ENCODE peak calls at places on chromosomes 13 and 19, in six cellular contexts. One of them, this sample, is unnamed.

GRCh38 chr19:17352608-17353280 is 15.4 kb downstream of the GTPBP3 start:
- DNase-seq in body of pancreas: no peak
- DNase-seq in astrocyte of the cerebellum: no peak
- DNase-seq in progenitor cell of endocrine pancreas: no peak
- DNase-seq in WERI-Rb-1: no peak
- DNase-seq in lower leg skin: no peak
- DNase-seq in this sample: no peak

GRCh38 chr19:45437328-45437727 is 13.6 kb upstream of the ERCC1 start:
- DNase-seq in body of pancreas: no peak
- DNase-seq in astrocyte of the cerebellum: no peak
- DNase-seq in progenitor cell of endocrine pancreas: no peak
- DNase-seq in WERI-Rb-1: no peak
- DNase-seq in lower leg skin: no peak
- DNase-seq in this sample: no peak

GRCh38 chr19:46618670-46619231 is 6.1 kb downstream of the PTGIR start:
- DNase-seq in body of pancreas: peak
- DNase-seq in astrocyte of the cerebellum: no peak
- DNase-seq in progenitor cell of endocrine pancreas: no peak
- DNase-seq in WERI-Rb-1: peak
- DNase-seq in lower leg skin: no peak
- DNase-seq in this sample: no peak

GRCh38 chr13:113731192-113732175 is 27.5 kb upstream of the TMEM255B start:
- DNase-seq in body of pancreas: no peak
- DNase-seq in astrocyte of the cerebellum: no peak
- DNase-seq in progenitor cell of endocrine pancreas: no peak
- DNase-seq in WERI-Rb-1: no peak
- DNase-seq in lower leg skin: no peak
- DNase-seq in this sample: no peak

GRCh38 chr19:46932346-46932745 is 71.5 kb downstream of the ARHGAP35 start:
- DNase-seq in body of pancreas: no peak
- DNase-seq in astrocyte of the cerebellum: no peak
- DNase-seq in progenitor cell of endocrine pancreas: no peak
- DNase-seq in WERI-Rb-1: no peak
- DNase-seq in lower leg skin: peak
- DNase-seq in this sample: no peak

GRCh38 chr13:75368167-75368566 is 113.8 kb downstream of the TBC1D4 start:
- DNase-seq in body of pancreas: no peak
- DNase-seq in astrocyte of the cerebellum: peak
- DNase-seq in progenitor cell of endocrine pancreas: no peak
- DNase-seq in WERI-Rb-1: no peak
- DNase-seq in lower leg skin: no peak
- DNase-seq in this sample: no peak

GRCh38 chr19:33214621-33215020 is 11.0 kb downstream of the SLC7A10 start:
- DNase-seq in body of pancreas: no peak
- DNase-seq in astrocyte of the cerebellum: no peak
- DNase-seq in progenitor cell of endocrine pancreas: no peak
- DNase-seq in WERI-Rb-1: peak
- DNase-seq in lower leg skin: no peak
- DNase-seq in this sample: no peak

GRCh38 chr13:112981361-112981905 is 12.4 kb downstream of the MCF2L start:
- DNase-seq in body of pancreas: no peak
- DNase-seq in astrocyte of the cerebellum: no peak
- DNase-seq in progenitor cell of endocrine pancreas: no peak
- DNase-seq in WERI-Rb-1: no peak
- DNase-seq in lower leg skin: no peak
- DNase-seq in this sample: no peak

GRCh38 chr13:100608906-100609305 is 20.3 kb upstream of the GGACT start:
- DNase-seq in body of pancreas: no peak
- DNase-seq in astrocyte of the cerebellum: no peak
- DNase-seq in progenitor cell of endocrine pancreas: no peak
- DNase-seq in WERI-Rb-1: no peak
- DNase-seq in lower leg skin: no peak
- DNase-seq in this sample: no peak

GRCh38 chr19:41255171-41255570 is 9.0 kb upstream of the HNRNPUL1 start:
- DNase-seq in body of pancreas: no peak
- DNase-seq in astrocyte of the cerebellum: no peak
- DNase-seq in progenitor cell of endocrine pancreas: no peak
- DNase-seq in WERI-Rb-1: no peak
- DNase-seq in lower leg skin: no peak
- DNase-seq in this sample: no peak

GRCh38 chr13:79423801-79424642 is 18.0 kb upstream of the RBM26 start:
- DNase-seq in body of pancreas: peak
- DNase-seq in astrocyte of the cerebellum: peak
- DNase-seq in progenitor cell of endocrine pancreas: no peak
- DNase-seq in WERI-Rb-1: no peak
- DNase-seq in lower leg skin: no peak
- DNase-seq in this sample: no peak

GRCh38 chr19:48064509-48064908 is 20.6 kb upstream of the CABP5 start:
- DNase-seq in body of pancreas: no peak
- DNase-seq in astrocyte of the cerebellum: no peak
- DNase-seq in progenitor cell of endocrine pancreas: no peak
- DNase-seq in WERI-Rb-1: no peak
- DNase-seq in lower leg skin: no peak
- DNase-seq in this sample: no peak

GRCh38 chr13:77378662-77379061 is 51.8 kb upstream of the MYCBP2 start:
- DNase-seq in body of pancreas: no peak
- DNase-seq in astrocyte of the cerebellum: no peak
- DNase-seq in progenitor cell of endocrine pancreas: no peak
- DNase-seq in WERI-Rb-1: no peak
- DNase-seq in lower leg skin: no peak
- DNase-seq in this sample: no peak

GRCh38 chr13:92317066-92317465 is 909.5 kb upstream of the GPC6 start:
- DNase-seq in body of pancreas: no peak
- DNase-seq in astrocyte of the cerebellum: peak
- DNase-seq in progenitor cell of endocrine pancreas: no peak
- DNase-seq in WERI-Rb-1: no peak
- DNase-seq in lower leg skin: no peak
- DNase-seq in this sample: no peak

GRCh38 chr13:111359237-111359915 is 38.9 kb downstream of the TEX29 start:
- DNase-seq in body of pancreas: no peak
- DNase-seq in astrocyte of the cerebellum: no peak
- DNase-seq in progenitor cell of endocrine pancreas: no peak
- DNase-seq in WERI-Rb-1: no peak
- DNase-seq in lower leg skin: peak
- DNase-seq in this sample: no peak

GRCh38 chr13:113651511-113652403 is 6.2 kb downstream of the ATP4B start:
- DNase-seq in body of pancreas: no peak
- DNase-seq in astrocyte of the cerebellum: no peak
- DNase-seq in progenitor cell of endocrine pancreas: no peak
- DNase-seq in WERI-Rb-1: peak
- DNase-seq in lower leg skin: peak
- DNase-seq in this sample: peak

GRCh38 chr19:3821857-3822364 is 35.7 kb upstream of the MATK start:
- DNase-seq in body of pancreas: peak
- DNase-seq in astrocyte of the cerebellum: no peak
- DNase-seq in progenitor cell of endocrine pancreas: peak
- DNase-seq in WERI-Rb-1: peak
- DNase-seq in lower leg skin: peak
- DNase-seq in this sample: peak

GRCh38 chr13:104256701-104257100 is 1190.5 kb upstream of the SLC10A2 start:
- DNase-seq in body of pancreas: no peak
- DNase-seq in astrocyte of the cerebellum: no peak
- DNase-seq in progenitor cell of endocrine pancreas: no peak
- DNase-seq in WERI-Rb-1: no peak
- DNase-seq in lower leg skin: no peak
- DNase-seq in this sample: no peak

GRCh38 chr13:75789451-75790197 is 153.5 kb downstream of the LMO7 start:
- DNase-seq in body of pancreas: no peak
- DNase-seq in astrocyte of the cerebellum: no peak
- DNase-seq in progenitor cell of endocrine pancreas: no peak
- DNase-seq in WERI-Rb-1: no peak
- DNase-seq in lower leg skin: no peak
- DNase-seq in this sample: no peak

GRCh38 chr13:22107549-22107948 is 436.7 kb downstream of the FGF9 start:
- DNase-seq in body of pancreas: peak
- DNase-seq in astrocyte of the cerebellum: no peak
- DNase-seq in progenitor cell of endocrine pancreas: no peak
- DNase-seq in WERI-Rb-1: no peak
- DNase-seq in lower leg skin: no peak
- DNase-seq in this sample: no peak

GRCh38 chr19:15252398-15253018 is 20.3 kb upstream of the EPHX3 start:
- DNase-seq in body of pancreas: no peak
- DNase-seq in astrocyte of the cerebellum: no peak
- DNase-seq in progenitor cell of endocrine pancreas: no peak
- DNase-seq in WERI-Rb-1: peak
- DNase-seq in lower leg skin: no peak
- DNase-seq in this sample: peak

GRCh38 chr19:47107201-47107952 is 6.2 kb downstream of the ZC3H4 start:
- DNase-seq in body of pancreas: peak
- DNase-seq in astrocyte of the cerebellum: no peak
- DNase-seq in progenitor cell of endocrine pancreas: no peak
- DNase-seq in WERI-Rb-1: no peak
- DNase-seq in lower leg skin: no peak
- DNase-seq in this sample: no peak

GRCh38 chr19:45448887-45449299 is 18.9 kb upstream of the FOSB start:
- DNase-seq in body of pancreas: no peak
- DNase-seq in astrocyte of the cerebellum: no peak
- DNase-seq in progenitor cell of endocrine pancreas: no peak
- DNase-seq in WERI-Rb-1: no peak
- DNase-seq in lower leg skin: no peak
- DNase-seq in this sample: no peak

GRCh38 chr19:8655340-8655709 is 24.9 kb downstream of the NFILZ start:
- DNase-seq in body of pancreas: no peak
- DNase-seq in astrocyte of the cerebellum: no peak
- DNase-seq in progenitor cell of endocrine pancreas: no peak
- DNase-seq in WERI-Rb-1: no peak
- DNase-seq in lower leg skin: no peak
- DNase-seq in this sample: no peak

GRCh38 chr13:72959643-72960042 is 99.2 kb upstream of the KLF5 start:
- DNase-seq in body of pancreas: no peak
- DNase-seq in astrocyte of the cerebellum: no peak
- DNase-seq in progenitor cell of endocrine pancreas: no peak
- DNase-seq in WERI-Rb-1: no peak
- DNase-seq in lower leg skin: no peak
- DNase-seq in this sample: no peak

GRCh38 chr13:92483894-92484293 is 742.7 kb upstream of the GPC6 start:
- DNase-seq in body of pancreas: no peak
- DNase-seq in astrocyte of the cerebellum: no peak
- DNase-seq in progenitor cell of endocrine pancreas: no peak
- DNase-seq in WERI-Rb-1: no peak
- DNase-seq in lower leg skin: no peak
- DNase-seq in this sample: no peak

GRCh38 chr13:97945792-97946419 is 7.6 kb upstream of the IPO5 start:
- DNase-seq in body of pancreas: no peak
- DNase-seq in astrocyte of the cerebellum: no peak
- DNase-seq in progenitor cell of endocrine pancreas: no peak
- DNase-seq in WERI-Rb-1: no peak
- DNase-seq in lower leg skin: peak
- DNase-seq in this sample: no peak

GRCh38 chr19:49799798-49800376 is 13.2 kb downstream of the FUZ start:
- DNase-seq in body of pancreas: no peak
- DNase-seq in astrocyte of the cerebellum: no peak
- DNase-seq in progenitor cell of endocrine pancreas: no peak
- DNase-seq in WERI-Rb-1: peak
- DNase-seq in lower leg skin: no peak
- DNase-seq in this sample: no peak
- TF ChIP-seq CTCF in body of pancreas: no peak
- TF ChIP-seq CTCF in astrocyte of the cerebellum: peak
- TF ChIP-seq CTCF in progenitor cell of endocrine pancreas: no peak
- TF ChIP-seq CTCF in WERI-Rb-1: peak
- TF ChIP-seq CTCF in lower leg skin: no peak
- TF ChIP-seq CTCF in this sample: no peak

GRCh38 chr13:90253806-90254205 is 1093.7 kb upstream of the MIR17HG start:
- DNase-seq in body of pancreas: no peak
- DNase-seq in astrocyte of the cerebellum: no peak
- DNase-seq in progenitor cell of endocrine pancreas: no peak
- DNase-seq in WERI-Rb-1: no peak
- DNase-seq in lower leg skin: no peak
- DNase-seq in this sample: no peak
- TF ChIP-seq CTCF in body of pancreas: no peak
- TF ChIP-seq CTCF in astrocyte of the cerebellum: no peak
- TF ChIP-seq CTCF in progenitor cell of endocrine pancreas: no peak
- TF ChIP-seq CTCF in WERI-Rb-1: no peak
- TF ChIP-seq CTCF in lower leg skin: no peak
- TF ChIP-seq CTCF in this sample: no peak

GRCh38 chr13:89574077-89574476 is 1773.4 kb upstream of the MIR17HG start:
- DNase-seq in body of pancreas: no peak
- DNase-seq in astrocyte of the cerebellum: no peak
- DNase-seq in progenitor cell of endocrine pancreas: no peak
- DNase-seq in WERI-Rb-1: no peak
- DNase-seq in lower leg skin: no peak
- DNase-seq in this sample: no peak

GRCh38 chr13:89571676-89572075 is 1775.8 kb upstream of the MIR17HG start:
- DNase-seq in body of pancreas: no peak
- DNase-seq in astrocyte of the cerebellum: no peak
- DNase-seq in progenitor cell of endocrine pancreas: no peak
- DNase-seq in WERI-Rb-1: no peak
- DNase-seq in lower leg skin: no peak
- DNase-seq in this sample: no peak

DNA sequence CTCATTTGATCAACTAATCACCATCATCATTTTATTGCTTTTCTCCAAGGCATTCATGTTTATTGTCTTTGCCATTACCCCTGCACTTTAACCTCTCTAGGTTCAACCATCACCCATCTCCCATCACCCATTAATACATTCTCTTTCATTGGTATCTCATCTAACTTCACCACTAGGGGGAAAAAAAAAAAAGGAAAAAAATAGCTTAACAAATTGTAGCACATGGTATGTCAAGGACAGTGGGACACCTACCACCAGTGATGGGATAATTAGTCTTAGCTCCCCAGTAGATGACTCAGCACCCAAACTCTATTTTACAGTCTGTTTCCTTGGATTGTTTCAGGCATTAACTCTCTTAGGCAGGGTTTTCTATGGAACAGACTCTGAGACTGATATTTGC is 1770.2 kb upstream of the MIR17HG start:
- DNase-seq in body of pancreas: no peak
- DNase-seq in astrocyte of the cerebellum: no peak
- DNase-seq in progenitor cell of endocrine pancreas: no peak
- DNase-seq in WERI-Rb-1: no peak
- DNase-seq in lower leg skin: no peak
- DNase-seq in this sample: no peak
- TF ChIP-seq CTCF in body of pancreas: no peak
- TF ChIP-seq CTCF in astrocyte of the cerebellum: no peak
- TF ChIP-seq CTCF in progenitor cell of endocrine pancreas: no peak
- TF ChIP-seq CTCF in WERI-Rb-1: no peak
- TF ChIP-seq CTCF in lower leg skin: no peak
- TF ChIP-seq CTCF in this sample: no peak

GRCh38 chr19:18998276-18998675 is 35.0 kb downstream of the SUGP2 start:
- DNase-seq in body of pancreas: no peak
- DNase-seq in astrocyte of the cerebellum: no peak
- DNase-seq in progenitor cell of endocrine pancreas: no peak
- DNase-seq in WERI-Rb-1: peak
- DNase-seq in lower leg skin: no peak
- DNase-seq in this sample: no peak

GRCh38 chr19:18996796-18997394 is 36.4 kb downstream of the SUGP2 start:
- DNase-seq in body of pancreas: no peak
- DNase-seq in astrocyte of the cerebellum: no peak
- DNase-seq in progenitor cell of endocrine pancreas: no peak
- DNase-seq in WERI-Rb-1: peak
- DNase-seq in lower leg skin: no peak
- DNase-seq in this sample: no peak

GRCh38 chr19:18996351-18996750 is 37.0 kb downstream of the SUGP2 start:
- DNase-seq in body of pancreas: no peak
- DNase-seq in astrocyte of the cerebellum: no peak
- DNase-seq in progenitor cell of endocrine pancreas: no peak
- DNase-seq in WERI-Rb-1: no peak
- DNase-seq in lower leg skin: no peak
- DNase-seq in this sample: no peak

GRCh38 chr19:18992696-18993095 is 40.6 kb downstream of the SUGP2 start:
- DNase-seq in body of pancreas: no peak
- DNase-seq in astrocyte of the cerebellum: no peak
- DNase-seq in progenitor cell of endocrine pancreas: no peak
- DNase-seq in WERI-Rb-1: no peak
- DNase-seq in lower leg skin: no peak
- DNase-seq in this sample: no peak

GRCh38 chr19:18995804-18996241 is 37.5 kb downstream of the SUGP2 start:
- DNase-seq in body of pancreas: peak
- DNase-seq in astrocyte of the cerebellum: peak
- DNase-seq in progenitor cell of endocrine pancreas: no peak
- DNase-seq in WERI-Rb-1: peak
- DNase-seq in lower leg skin: no peak
- DNase-seq in this sample: peak
- TF ChIP-seq CTCF in body of pancreas: no peak
- TF ChIP-seq CTCF in astrocyte of the cerebellum: peak
- TF ChIP-seq CTCF in progenitor cell of endocrine pancreas: peak
- TF ChIP-seq CTCF in WERI-Rb-1: peak
- TF ChIP-seq CTCF in lower leg skin: no peak
- TF ChIP-seq CTCF in this sample: peak

This sample was measured in dorsolateral prefrontal cortex.